ENCODE peak calls at places on chromosomes 2 and 18, in seven cellular contexts. B is HCT116, I is colonic mucosa, C is neural progenitor cell, N is fibroblast of lung, L is endodermal cell, Y is MM.1S. Z is an unnamed sample.

GRCh38 chr2:222318026-222318711 is 19.4 kb upstream of the PAX3 start:
- DNase-seq in B (peak; percentile 35), C (peak; percentile 92), I (peak; percentile 82), N (peak; percentile 78), L (peak; percentile 91), Y (peak; percentile 71), Z (no peak)

GRCh38 chr2:14681608-14682007 is 49.1 kb downstream of the LRATD1 start:
- DNase-seq in N (no peak), L (no peak), Y (no peak), C (no peak), B (no peak), I (no peak), Z (no peak)

GRCh38 chr2:196125596-196125995 is 45.8 kb downstream of the STK17B start:
- DNase-seq in B (no peak), L (no peak), N (no peak), C (no peak), Y (no peak), I (no peak), Z (no peak)

GRCh38 chr2:7392076-7392787 is 475.0 kb downstream of the RNF144A start:
- DNase-seq in I (no peak), B (no peak), N (no peak), C (no peak), L (peak; percentile 49), Y (no peak), Z (no peak)

GRCh38 chr2:73759904-73760303 is 20.0 kb downstream of the DUSP11 start:
- DNase-seq in B (no peak), L (no peak), Y (no peak), I (no peak), N (no peak), C (no peak), Z (no peak)

GRCh38 chr2:28359222-28360065 is 33.2 kb upstream of the FOSL2 start:
- DNase-seq in Y (peak; percentile 88), N (peak; percentile 55), C (no peak), L (no peak), B (no peak), I (peak; percentile 75), Z (no peak)

GRCh38 chr2:177352441-177353070 is 40.0 kb upstream of the AGPS start:
- DNase-seq in C (no peak), N (no peak), I (no peak), B (no peak), Y (no peak), L (no peak), Z (no peak)

GRCh38 chr2:109275120-109276040 is 146.4 kb downstream of the SH3RF3 start:
- DNase-seq in B (no peak), N (peak; percentile 36), I (no peak), L (no peak), C (no peak), Y (no peak), Z (no peak)

GRCh38 chr2:216346781-216347180 is 25.5 kb downstream of the MARCHF4 start:
- DNase-seq in N (no peak), I (no peak), L (no peak), Y (no peak), B (no peak), C (no peak), Z (no peak)

GRCh38 chr2:238668426-238668825 is 179.5 kb upstream of the TWIST2 start:
- DNase-seq in B (no peak), L (peak; percentile 11), C (no peak), Y (no peak), I (no peak), N (no peak), Z (no peak)

GRCh38 chr2:144515694-144516416 is 4.1 kb downstream of the ZEB2 start:
- DNase-seq in B (no peak), N (peak; percentile 75), L (peak; percentile 73), C (peak; percentile 66), Y (no peak), I (no peak), Z (no peak)

GRCh38 chr2:118812530-118812929 is 34.9 kb downstream of the EN1 start:
- DNase-seq in L (peak; percentile 58), N (no peak), C (peak; percentile 17), Y (no peak), B (no peak), I (no peak), Z (no peak)

GRCh38 chr18:28267878-28268625 is 91.1 kb upstream of the CDH2 start:
- DNase-seq in C (no peak), B (no peak), L (no peak), I (no peak), Y (no peak), N (no peak), Z (no peak)

GRCh38 chr2:69482471-69482870 is 45.2 kb upstream of the NFU1 start:
- DNase-seq in B (no peak), C (no peak), I (no peak), L (no peak), Y (no peak), N (no peak), Z (no peak)

GRCh38 chr18:7234061-7234460 is 3.2 kb downstream of the LRRC30 start:
- DNase-seq in N (no peak), C (no peak), B (no peak), L (no peak), Y (no peak), I (no peak), Z (no peak)

GRCh38 chr2:236166157-236166780 is 1.9 kb downstream of the GBX2 start:
- DNase-seq in L (peak; percentile 85), N (no peak), B (no peak), I (no peak), C (peak; percentile 67), Y (no peak), Z (no peak)

GRCh38 chr18:4987452-4988405 is 209.3 kb downstream of the AKAIN1 start:
- DNase-seq in L (peak; percentile 73), N (no peak), I (no peak), C (peak; percentile 81), Y (no peak), B (no peak), Z (no peak)

GRCh38 chr2:241334813-241335212 is 19.1 kb downstream of the SEPTIN2 start:
- DNase-seq in N (no peak), L (no peak), C (no peak), Y (no peak), B (no peak), I (no peak), Z (no peak)

GRCh38 chr2:224156436-224156835 is 117.3 kb upstream of the SERPINE2 start:
- DNase-seq in C (no peak), N (no peak), Y (no peak), B (no peak), L (no peak), I (no peak), Z (no peak)

GRCh38 chr2:161576421-161576820 is 47.8 kb upstream of the SLC4A10 start:
- DNase-seq in I (no peak), Y (no peak), C (peak; percentile 45), B (peak; percentile 24), N (no peak), L (peak; percentile 87), Z (no peak)

GRCh38 chr18:26088482-26088881 is 1.9 kb downstream of the SS18 start:
- DNase-seq in N (peak; percentile 12), B (no peak), Y (peak; percentile 48), C (no peak), I (no peak), L (no peak), Z (no peak)

GRCh38 chr18:26091047-26091630 is 726 bp upstream of the SS18 start:
- DNase-seq in L (no peak), I (peak; percentile 74), Y (peak; percentile 78), N (no peak), B (peak; percentile 58), C (no peak), Z (no peak)

GRCh38 chr18:26089247-26090129 is 925 bp downstream of the SS18 start:
- DNase-seq in B (no peak), L (no peak), C (peak; percentile 52), I (peak; percentile 21), N (peak; percentile 49), Y (peak; percentile 45), Z (no peak)

GRCh38 chr18:26086959-26087358 is 3.5 kb downstream of the SS18 start:
- DNase-seq in N (no peak), Y (no peak), B (no peak), C (no peak), L (no peak), I (no peak), Z (no peak)

DNA sequence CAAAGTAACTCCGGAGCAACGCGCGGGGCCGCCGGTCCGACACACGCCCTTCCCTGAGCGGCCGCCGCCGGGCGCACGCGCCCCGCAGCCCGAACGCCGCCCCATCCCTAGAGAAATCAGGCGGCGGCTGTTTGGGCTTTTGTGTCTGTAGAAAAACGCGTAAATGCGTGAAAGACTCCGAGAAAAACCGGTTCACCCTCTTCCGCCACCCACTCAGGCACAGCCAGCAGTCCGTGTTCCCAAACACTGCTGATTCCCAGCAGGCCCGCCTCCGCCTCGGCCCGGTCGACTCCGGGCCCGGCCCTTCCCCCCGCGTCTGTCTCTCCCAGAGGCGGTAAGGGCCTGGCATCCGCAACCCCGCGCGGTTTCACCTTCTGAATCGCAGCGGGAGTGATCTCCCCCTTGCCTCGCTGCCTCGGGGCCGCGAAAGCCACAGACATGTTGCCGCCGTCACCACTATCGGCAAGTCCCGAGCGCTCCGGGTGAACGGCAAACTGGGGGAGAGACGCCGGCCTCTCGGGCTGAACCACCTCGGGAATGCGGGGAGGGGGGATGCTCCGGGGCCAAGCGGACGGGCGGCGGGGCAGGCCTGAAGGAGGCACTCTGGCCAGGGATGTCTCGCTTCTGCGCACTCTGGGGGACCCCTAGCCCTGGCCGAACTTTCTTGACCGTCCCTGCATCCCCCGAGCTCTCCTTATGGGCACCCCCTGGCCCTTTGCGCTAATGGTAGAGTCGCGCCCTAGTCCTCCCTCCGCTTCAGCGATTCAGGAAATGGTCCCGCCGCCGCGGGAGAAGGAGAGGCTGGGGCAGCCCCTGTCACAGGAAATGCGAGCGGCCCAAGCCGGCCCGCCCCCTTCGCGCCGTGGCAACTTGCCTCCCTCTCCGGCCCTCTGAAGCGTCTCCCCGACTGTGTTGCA is at the start of gene SS18:
- DNase-seq in B (peak; percentile 88), C (peak; percentile 96), Y (peak; percentile 96), I (peak; percentile 95), N (peak; percentile 94), L (peak; percentile 96), Z (no peak)
- H3K4me3 ChIP-seq in B (peak within 1 kb of the TSS; percentile 71), C (peak within 1 kb of the TSS; percentile 97), Y (peak within 1 kb of the TSS; percentile 100), I (peak within 1 kb of the TSS; percentile 73), N (peak within 1 kb of the TSS; percentile 79), L (peak within 1 kb of the TSS; percentile 90), Z (peak within 1 kb of the TSS; percentile 88)

GRCh38 chr2:173238385-173238784 is 116.3 kb upstream of the CDCA7 start:
- DNase-seq in C (no peak), I (no peak), N (no peak), Y (no peak), L (no peak), B (no peak), Z (no peak)
- TF ChIP-seq CTCF in C (no peak), I (no peak), N (no peak), Y (no peak), L (no peak), B (no peak), Z (no peak)

GRCh38 chr2:24918326-24919099 is 1.5 kb downstream of the ADCY3 start:
- DNase-seq in B (no peak), Y (no peak), L (no peak), C (no peak), N (no peak), I (no peak), Z (no peak)
- H3K9ac ChIP-seq in B (peak overlapping the region; percentile 83), Y (peak overlapping the region; percentile 77), L (no peak overlapping the region), C (no peak overlapping the region), N (peak overlapping the region; percentile 79), I (peak overlapping the region; percentile 79), Z (peak overlapping the region; percentile 76)

DNA sequence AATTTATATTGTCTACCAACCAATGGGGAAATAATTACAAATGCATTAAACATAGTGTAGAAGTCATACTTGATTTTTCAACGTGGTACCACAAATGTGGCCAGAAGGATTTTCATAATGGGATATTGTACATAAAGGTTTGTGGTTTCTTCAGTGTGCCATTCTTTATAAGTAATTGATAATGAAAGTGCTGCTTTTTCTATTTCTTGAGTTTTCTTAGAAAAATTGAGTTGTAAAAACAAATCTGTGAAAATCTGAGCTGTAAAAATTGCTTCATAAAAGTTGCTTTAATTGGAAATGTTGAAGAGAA is 103.6 kb downstream of the KYNU start:
- DNase-seq in C (no peak), L (no peak), N (no peak), I (no peak), B (no peak), Y (no peak), Z (no peak)
- H3K4me3 ChIP-seq in C (no peak overlapping the region), L (no peak overlapping the region), N (no peak overlapping the region), I (no peak overlapping the region), B (no peak overlapping the region), Y (no peak overlapping the region), Z (no peak overlapping the region)

Z was measured in keratinocyte.